ENCODE peak calls at places on chromosomes 2 and 18, in nine cellular contexts. One of them, this sample, is unnamed.

GRCh38 chr2:118148809-118149208 is 60.5 kb downstream of the INSIG2 start:
- DNase-seq in upper lobe of right lung: no peak
- DNase-seq in IMR-90: no peak
- DNase-seq in heart left ventricle: no peak
- DNase-seq in GM23338: no peak
- DNase-seq in CD8-positive, alpha-beta T cell: no peak
- DNase-seq in mucosa of descending colon: no peak
- DNase-seq in thoracic aorta: no peak
- DNase-seq in BJ: no peak
- DNase-seq in this sample: no peak

GRCh38 chr2:233034-233433 is 30.8 kb downstream of the SH3YL1 start:
- DNase-seq in upper lobe of right lung: no peak
- DNase-seq in IMR-90: no peak
- DNase-seq in heart left ventricle: no peak
- DNase-seq in GM23338: peak; percentile 82
- DNase-seq in CD8-positive, alpha-beta T cell: no peak
- DNase-seq in mucosa of descending colon: no peak
- DNase-seq in thoracic aorta: no peak
- DNase-seq in BJ: no peak
- DNase-seq in this sample: no peak

GRCh38 chr2:21183726-21184125 is 60.0 kb downstream of the TDRD15 start:
- DNase-seq in upper lobe of right lung: no peak
- DNase-seq in IMR-90: no peak
- DNase-seq in heart left ventricle: no peak
- DNase-seq in GM23338: no peak
- DNase-seq in CD8-positive, alpha-beta T cell: no peak
- DNase-seq in mucosa of descending colon: no peak
- DNase-seq in thoracic aorta: no peak
- DNase-seq in BJ: no peak
- DNase-seq in this sample: no peak

GRCh38 chr2:67522154-67522553 is 125.0 kb downstream of the ETAA1 start:
- DNase-seq in upper lobe of right lung: no peak
- DNase-seq in IMR-90: no peak
- DNase-seq in heart left ventricle: no peak
- DNase-seq in GM23338: no peak
- DNase-seq in CD8-positive, alpha-beta T cell: no peak
- DNase-seq in mucosa of descending colon: no peak
- DNase-seq in thoracic aorta: no peak
- DNase-seq in BJ: no peak
- DNase-seq in this sample: no peak

GRCh38 chr18:10038268-10038667 is 124.5 kb downstream of the VAPA start:
- DNase-seq in upper lobe of right lung: no peak
- DNase-seq in IMR-90: no peak
- DNase-seq in heart left ventricle: no peak
- DNase-seq in GM23338: no peak
- DNase-seq in CD8-positive, alpha-beta T cell: no peak
- DNase-seq in mucosa of descending colon: no peak
- DNase-seq in thoracic aorta: no peak
- DNase-seq in BJ: no peak
- DNase-seq in this sample: no peak

GRCh38 chr2:216210711-216211131 is 101.6 kb downstream of the XRCC5 start:
- DNase-seq in upper lobe of right lung: no peak
- DNase-seq in IMR-90: peak; percentile 9
- DNase-seq in heart left ventricle: no peak
- DNase-seq in GM23338: no peak
- DNase-seq in CD8-positive, alpha-beta T cell: no peak
- DNase-seq in mucosa of descending colon: no peak
- DNase-seq in thoracic aorta: no peak
- DNase-seq in BJ: no peak
- DNase-seq in this sample: no peak

GRCh38 chr18:79458917-79459803 is 63.4 kb downstream of the NFATC1 start:
- DNase-seq in upper lobe of right lung: no peak
- DNase-seq in IMR-90: no peak
- DNase-seq in heart left ventricle: peak; percentile 41
- DNase-seq in GM23338: no peak
- DNase-seq in CD8-positive, alpha-beta T cell: no peak
- DNase-seq in mucosa of descending colon: no peak
- DNase-seq in thoracic aorta: no peak
- DNase-seq in BJ: no peak
- DNase-seq in this sample: no peak

GRCh38 chr2:238320246-238320647 is at the start of gene TRAF3IP1:
- DNase-seq in upper lobe of right lung: peak; percentile 97
- DNase-seq in IMR-90: peak; percentile 89
- DNase-seq in heart left ventricle: peak; percentile 95
- DNase-seq in GM23338: peak; percentile 95
- DNase-seq in CD8-positive, alpha-beta T cell: peak; percentile 86
- DNase-seq in mucosa of descending colon: peak; percentile 97
- DNase-seq in thoracic aorta: peak; percentile 69
- DNase-seq in BJ: peak; percentile 58
- DNase-seq in this sample: peak; percentile 95

GRCh38 chr18:76351961-76352581 is 143.0 kb downstream of the ZNF516 start:
- DNase-seq in upper lobe of right lung: peak; percentile 72
- DNase-seq in IMR-90: peak; percentile 92
- DNase-seq in heart left ventricle: no peak
- DNase-seq in GM23338: peak; percentile 40
- DNase-seq in CD8-positive, alpha-beta T cell: no peak
- DNase-seq in mucosa of descending colon: peak; percentile 49
- DNase-seq in thoracic aorta: no peak
- DNase-seq in BJ: peak; percentile 84
- DNase-seq in this sample: no peak

GRCh38 chr2:104855174-104856085 is 1.5 kb downstream of the POU3F3 start:
- DNase-seq in upper lobe of right lung: no peak
- DNase-seq in IMR-90: no peak
- DNase-seq in heart left ventricle: no peak
- DNase-seq in GM23338: peak; percentile 27
- DNase-seq in CD8-positive, alpha-beta T cell: no peak
- DNase-seq in mucosa of descending colon: no peak
- DNase-seq in thoracic aorta: no peak
- DNase-seq in BJ: no peak
- DNase-seq in this sample: no peak

GRCh38 chr2:232632904-232633412 is 446 bp upstream of the EFHD1 start:
- DNase-seq in upper lobe of right lung: no peak
- DNase-seq in IMR-90: no peak
- DNase-seq in heart left ventricle: peak; percentile 61
- DNase-seq in GM23338: peak; percentile 37
- DNase-seq in CD8-positive, alpha-beta T cell: no peak
- DNase-seq in mucosa of descending colon: peak; percentile 41
- DNase-seq in thoracic aorta: no peak
- DNase-seq in BJ: peak; percentile 35
- DNase-seq in this sample: no peak

GRCh38 chr2:232634319-232635150 is 1.1 kb downstream of the EFHD1 start:
- DNase-seq in upper lobe of right lung: no peak
- DNase-seq in IMR-90: no peak
- DNase-seq in heart left ventricle: peak; percentile 28
- DNase-seq in GM23338: peak; percentile 62
- DNase-seq in CD8-positive, alpha-beta T cell: no peak
- DNase-seq in mucosa of descending colon: no peak
- DNase-seq in thoracic aorta: no peak
- DNase-seq in BJ: peak; percentile 32
- DNase-seq in this sample: no peak

GRCh38 chr2:232629201-232629475 is 4.3 kb upstream of the EFHD1 start:
- DNase-seq in upper lobe of right lung: no peak
- DNase-seq in IMR-90: no peak
- DNase-seq in heart left ventricle: no peak
- DNase-seq in GM23338: no peak
- DNase-seq in CD8-positive, alpha-beta T cell: no peak
- DNase-seq in mucosa of descending colon: no peak
- DNase-seq in thoracic aorta: no peak
- DNase-seq in BJ: no peak
- DNase-seq in this sample: no peak

GRCh38 chr2:232633413-232634318 is at the start of gene EFHD1:
- DNase-seq in upper lobe of right lung: peak; percentile 80
- DNase-seq in IMR-90: peak; percentile 34
- DNase-seq in heart left ventricle: peak; percentile 86
- DNase-seq in GM23338: peak; percentile 89
- DNase-seq in CD8-positive, alpha-beta T cell: peak; percentile 59
- DNase-seq in mucosa of descending colon: peak; percentile 74
- DNase-seq in thoracic aorta: peak; percentile 46
- DNase-seq in BJ: peak; percentile 23
- DNase-seq in this sample: peak; percentile 70

DNA sequence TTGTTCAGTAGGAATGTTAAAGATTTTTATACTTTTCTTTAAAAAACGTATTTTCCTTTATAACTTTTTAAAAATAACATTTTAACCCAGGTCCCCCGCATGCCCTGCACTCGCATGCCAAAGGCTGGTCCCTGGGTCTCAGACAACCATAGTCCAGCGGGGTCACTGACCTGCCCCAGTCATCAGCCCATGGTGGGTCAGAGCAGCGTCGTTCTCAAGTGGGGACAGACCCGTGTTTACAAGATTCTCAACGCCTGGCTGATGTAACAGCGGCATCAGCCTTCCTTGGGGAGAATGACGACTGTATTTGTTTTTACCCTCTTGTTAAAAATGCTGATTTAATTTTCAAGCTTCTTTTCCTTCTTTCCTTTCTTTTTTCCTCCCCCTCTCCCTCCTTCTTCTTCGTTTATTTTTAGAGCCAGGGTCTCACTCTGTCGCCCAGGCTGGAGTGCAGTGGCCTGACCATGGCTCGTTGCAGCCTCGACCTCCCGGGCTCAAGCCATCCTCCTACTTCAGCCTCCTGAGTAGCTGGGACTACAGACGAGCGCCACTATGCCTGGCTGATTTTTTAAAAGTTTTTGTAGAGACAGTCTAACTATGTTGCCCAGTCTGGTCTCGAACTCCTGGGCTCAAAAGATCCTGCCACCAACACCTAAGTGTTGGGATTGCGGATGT is 1.0 kb upstream of the EFHD1 start:
- DNase-seq in upper lobe of right lung: no peak
- DNase-seq in IMR-90: no peak
- DNase-seq in heart left ventricle: peak; percentile 29
- DNase-seq in GM23338: no peak
- DNase-seq in CD8-positive, alpha-beta T cell: no peak
- DNase-seq in mucosa of descending colon: no peak
- DNase-seq in thoracic aorta: no peak
- DNase-seq in BJ: no peak
- DNase-seq in this sample: no peak
- H3K4me3 ChIP-seq in upper lobe of right lung: peak overlapping the region; percentile 48
- H3K4me3 ChIP-seq in IMR-90: peak overlapping the region; percentile 60
- H3K4me3 ChIP-seq in heart left ventricle: peak overlapping the region; percentile 69
- H3K4me3 ChIP-seq in GM23338: peak overlapping the region; percentile 83
- H3K4me3 ChIP-seq in CD8-positive, alpha-beta T cell: peak overlapping the region; percentile 55
- H3K4me3 ChIP-seq in mucosa of descending colon: no peak overlapping the region
- H3K4me3 ChIP-seq in thoracic aorta: peak overlapping the region; percentile 97
- H3K4me3 ChIP-seq in BJ: peak overlapping the region; percentile 55
- H3K4me3 ChIP-seq in this sample: peak overlapping the region; percentile 48

GRCh38 chr2:226873051-226873620 is 37.3 kb downstream of the RHBDD1 start:
- DNase-seq in upper lobe of right lung: no peak
- DNase-seq in IMR-90: peak; percentile 59
- DNase-seq in heart left ventricle: no peak
- DNase-seq in GM23338: no peak
- DNase-seq in CD8-positive, alpha-beta T cell: no peak
- DNase-seq in mucosa of descending colon: no peak
- DNase-seq in thoracic aorta: no peak
- DNase-seq in BJ: no peak
- DNase-seq in this sample: no peak
- TF ChIP-seq CTCF in upper lobe of right lung: no peak
- TF ChIP-seq CTCF in IMR-90: peak; percentile 22
- TF ChIP-seq CTCF in heart left ventricle: no peak
- TF ChIP-seq CTCF in GM23338: no peak
- TF ChIP-seq CTCF in CD8-positive, alpha-beta T cell: no peak
- TF ChIP-seq CTCF in mucosa of descending colon: no peak
- TF ChIP-seq CTCF in thoracic aorta: no peak
- TF ChIP-seq CTCF in BJ: no peak
- TF ChIP-seq CTCF in this sample: no peak

DNA sequence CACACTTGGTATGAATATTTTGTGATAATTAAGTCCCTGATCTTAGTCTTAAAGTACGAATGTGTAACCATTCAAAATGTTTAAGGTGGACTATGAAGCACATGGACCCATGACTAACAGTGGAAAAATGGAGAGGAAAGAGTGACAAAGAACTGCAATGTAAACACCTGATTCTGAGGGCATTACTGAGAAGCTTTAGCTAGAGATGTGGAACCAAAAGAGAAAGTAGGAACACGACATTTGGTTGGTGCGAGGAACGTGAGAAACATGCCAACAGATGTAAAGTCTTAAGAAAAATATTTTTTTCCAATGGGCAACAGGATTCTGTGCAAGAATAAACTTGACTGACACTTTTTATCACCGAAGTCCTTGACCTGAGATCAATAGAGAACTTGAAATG is 1618.6 kb downstream of the DPP10 start:
- DNase-seq in upper lobe of right lung: no peak
- DNase-seq in IMR-90: no peak
- DNase-seq in heart left ventricle: no peak
- DNase-seq in GM23338: no peak
- DNase-seq in CD8-positive, alpha-beta T cell: no peak
- DNase-seq in mucosa of descending colon: no peak
- DNase-seq in thoracic aorta: no peak
- DNase-seq in BJ: no peak
- DNase-seq in this sample: no peak
- H3K4me3 ChIP-seq in upper lobe of right lung: no peak overlapping the region
- H3K4me3 ChIP-seq in IMR-90: no peak overlapping the region
- H3K4me3 ChIP-seq in heart left ventricle: no peak overlapping the region
- H3K4me3 ChIP-seq in GM23338: no peak overlapping the region
- H3K4me3 ChIP-seq in CD8-positive, alpha-beta T cell: no peak overlapping the region
- H3K4me3 ChIP-seq in mucosa of descending colon: no peak overlapping the region
- H3K4me3 ChIP-seq in thoracic aorta: no peak overlapping the region
- H3K4me3 ChIP-seq in BJ: no peak overlapping the region
- H3K4me3 ChIP-seq in this sample: no peak overlapping the region

DNA sequence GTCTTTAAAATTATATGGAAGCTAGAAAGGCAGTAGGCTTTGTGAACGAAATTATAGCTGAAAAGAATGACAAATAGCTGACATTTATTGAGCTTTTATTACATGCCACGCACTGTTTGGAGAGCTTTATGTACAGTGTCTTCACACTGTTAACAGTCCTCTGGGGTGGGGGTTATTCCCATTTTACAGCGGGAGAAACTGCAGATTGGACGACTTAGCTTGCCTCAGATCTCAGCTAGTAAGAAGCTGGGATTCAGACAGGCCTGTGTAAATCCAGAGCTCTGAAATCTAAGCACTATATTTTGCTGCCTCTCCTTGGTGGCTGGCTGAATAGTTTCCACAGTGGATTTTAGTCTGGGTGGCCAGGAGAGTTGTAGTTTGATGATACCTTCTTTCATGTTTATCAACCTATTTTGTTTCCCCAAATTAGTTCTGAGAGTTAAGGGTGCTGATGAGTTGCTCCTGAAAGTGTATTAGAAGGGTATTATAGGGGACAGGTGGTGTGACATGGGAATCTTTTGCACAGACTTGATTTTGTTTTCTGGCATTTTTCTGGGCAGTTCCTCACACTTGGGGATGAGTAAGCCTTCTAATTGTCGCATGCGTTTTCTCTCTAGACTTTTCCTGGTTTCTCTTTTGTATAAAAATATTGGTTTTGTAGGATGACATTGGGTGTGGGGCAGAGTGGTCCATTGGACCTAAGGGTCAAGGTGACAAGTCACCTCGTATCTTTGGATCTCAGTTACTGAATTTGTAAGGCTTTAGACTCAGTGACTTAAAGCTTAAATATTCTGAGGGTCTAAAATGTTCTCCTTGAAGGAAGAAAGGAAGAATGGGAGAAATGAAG is 1.5 kb downstream of the ACSL3 start:
- DNase-seq in upper lobe of right lung: no peak
- DNase-seq in IMR-90: peak; percentile 62
- DNase-seq in heart left ventricle: peak; percentile 21
- DNase-seq in GM23338: no peak
- DNase-seq in CD8-positive, alpha-beta T cell: no peak
- DNase-seq in mucosa of descending colon: no peak
- DNase-seq in thoracic aorta: no peak
- DNase-seq in BJ: no peak
- DNase-seq in this sample: peak; percentile 51
- TF ChIP-seq CTCF in upper lobe of right lung: no peak
- TF ChIP-seq CTCF in IMR-90: peak; percentile 33
- TF ChIP-seq CTCF in heart left ventricle: peak; percentile 55
- TF ChIP-seq CTCF in GM23338: no peak
- TF ChIP-seq CTCF in CD8-positive, alpha-beta T cell: no peak
- TF ChIP-seq CTCF in mucosa of descending colon: no peak
- TF ChIP-seq CTCF in thoracic aorta: no peak
- TF ChIP-seq CTCF in BJ: peak; percentile 41
- TF ChIP-seq CTCF in this sample: peak; percentile 41

This sample was measured in epithelial cell of esophagus.